ENCODE peak calls at places on chromosomes 6 and 20, in nine cellular contexts. B, S, M, R, K, D, T, I and Z are unnamed samples.

GRCh38 chr20:2528671-2529070 is 7.7 kb upstream of the TMC2 start:
- DNase-seq in B (no peak), M (no peak), T (no peak), I (no peak), D (no peak), K (no peak), R (no peak), S (no peak), Z (no peak)

GRCh38 chr6:16338577-16339262 is 100.3 kb downstream of the GMPR start:
- DNase-seq in K (no peak), M (peak; percentile 9), I (no peak), D (peak; percentile 80), T (peak; percentile 100), S (peak; percentile 98), R (peak; percentile 100), B (no peak), Z (peak; percentile 18)

GRCh38 chr6:119234457-119234856 is 115.1 kb downstream of the MAN1A1 start:
- DNase-seq in R (no peak), T (no peak), D (no peak), M (no peak), S (no peak), B (no peak), I (no peak), K (no peak), Z (no peak)

GRCh38 chr6:144816936-144817335 is 531.8 kb downstream of the UTRN start:
- DNase-seq in B (no peak), M (no peak), I (no peak), T (no peak), S (no peak), R (no peak), K (no peak), D (no peak), Z (no peak)

GRCh38 chr6:6915813-6916547 is 191.8 kb upstream of the RREB1 start:
- DNase-seq in T (peak; percentile 22), S (peak; percentile 8), R (peak; percentile 46), D (peak; percentile 91), K (no peak), M (no peak), I (no peak), B (no peak), Z (peak; percentile 25)

GRCh38 chr6:1856381-1856780 is 246.7 kb downstream of the FOXC1 start:
- DNase-seq in S (peak; percentile 21), D (peak; percentile 42), I (no peak), T (peak; percentile 75), M (no peak), R (peak; percentile 39), B (peak; percentile 31), K (no peak), Z (no peak)

GRCh38 chr6:146444195-146444594 is 99.4 kb upstream of the RAB32 start:
- DNase-seq in K (no peak), B (no peak), I (no peak), T (no peak), M (no peak), S (no peak), D (no peak), R (no peak), Z (no peak)

GRCh38 chr6:4774715-4775590 is 1.3 kb upstream of the CDYL start:
- DNase-seq in R (peak; percentile 14), D (no peak), S (peak; percentile 22), T (no peak), K (no peak), B (no peak), M (no peak), I (peak; percentile 24), Z (no peak)

GRCh38 chr20:43959079-43959919 is 44.6 kb downstream of the TOX2 start:
- DNase-seq in S (peak; percentile 52), D (peak; percentile 59), M (no peak), B (peak; percentile 20), K (no peak), R (peak; percentile 53), T (no peak), I (no peak), Z (peak; percentile 46)

GRCh38 chr6:37809144-37809543 is 10.4 kb upstream of the ZFAND3 start:
- DNase-seq in D (peak; percentile 82), R (peak; percentile 38), I (no peak), K (no peak), S (no peak), T (peak; percentile 44), B (no peak), M (no peak), Z (no peak)

GRCh38 chr6:37802810-37803209 is 16.7 kb upstream of the ZFAND3 start:
- DNase-seq in K (no peak), M (no peak), D (no peak), T (no peak), R (no peak), I (no peak), S (no peak), B (no peak), Z (no peak)

GRCh38 chr6:37804676-37805075 is 14.9 kb upstream of the ZFAND3 start:
- DNase-seq in I (no peak), M (no peak), B (no peak), D (no peak), R (no peak), S (no peak), K (no peak), T (no peak), Z (no peak)

GRCh38 chr6:37806213-37806612 is 13.3 kb upstream of the ZFAND3 start:
- DNase-seq in K (no peak), S (no peak), B (no peak), R (no peak), I (no peak), D (no peak), T (no peak), M (no peak), Z (no peak)

DNA sequence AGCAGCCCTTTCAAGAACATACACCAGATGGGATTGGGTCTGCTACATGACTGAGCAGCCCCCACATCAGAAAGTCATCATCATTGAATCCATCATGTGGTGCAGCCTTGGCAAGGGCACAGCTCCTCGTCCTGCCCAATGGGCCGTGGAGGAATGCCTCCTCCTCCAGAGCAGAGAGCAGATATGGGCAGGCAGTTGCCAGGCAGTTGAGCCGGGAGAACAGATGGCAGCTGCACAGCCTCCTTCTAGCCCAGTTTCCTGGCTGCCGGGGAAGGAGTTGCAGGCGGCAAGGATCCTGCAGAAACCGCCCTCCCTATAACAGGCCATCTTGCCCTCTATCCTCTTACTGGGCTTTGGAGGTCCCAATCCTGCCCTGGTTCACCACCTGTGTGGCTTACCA is 11.9 kb upstream of the ZFAND3 start:
- DNase-seq in M (no peak), R (no peak), I (no peak), D (no peak), T (no peak), B (no peak), K (no peak), S (no peak), Z (no peak)
- TF ChIP-seq CTCF in M (peak; percentile 43), R (no peak), I (no peak), D (no peak), T (no peak), B (no peak), K (no peak), S (no peak), Z (no peak)

GRCh38 chr20:48928832-48929725 is 7.6 kb downstream of the ARFGEF2 start:
- DNase-seq in K (no peak), S (peak; percentile 91), M (no peak), R (peak; percentile 78), I (no peak), T (peak; percentile 69), B (no peak), D (peak; percentile 73), Z (no peak)
- H3K4me1 ChIP-seq in K (peaks cover 81% of the 10 kb centered on the region), S (peaks cover 51% of the 10 kb centered on the region), M (peaks cover 65% of the 10 kb centered on the region), R (no peaks in the 10 kb centered on the region), I (peaks cover 4% of the 10 kb centered on the region), T (peaks cover 24% of the 10 kb centered on the region), B (peaks cover 26% of the 10 kb centered on the region), D (peaks cover 88% of the 10 kb centered on the region), Z (peaks cover 17% of the 10 kb centered on the region)

GRCh38 chr6:87700729-87701675 is 1.0 kb downstream of the AKIRIN2 start:
- DNase-seq in D (peak; percentile 77), I (no peak), S (peak; percentile 72), M (no peak), B (peak; percentile 66), K (no peak), R (peak; percentile 76), T (peak; percentile 62), Z (peak; percentile 26)
- TF ChIP-seq CTCF in D (no peak), I (no peak), S (no peak), M (no peak), B (peak; percentile 30), K (no peak), R (no peak), T (peak; percentile 12), Z (no peak)

DNA sequence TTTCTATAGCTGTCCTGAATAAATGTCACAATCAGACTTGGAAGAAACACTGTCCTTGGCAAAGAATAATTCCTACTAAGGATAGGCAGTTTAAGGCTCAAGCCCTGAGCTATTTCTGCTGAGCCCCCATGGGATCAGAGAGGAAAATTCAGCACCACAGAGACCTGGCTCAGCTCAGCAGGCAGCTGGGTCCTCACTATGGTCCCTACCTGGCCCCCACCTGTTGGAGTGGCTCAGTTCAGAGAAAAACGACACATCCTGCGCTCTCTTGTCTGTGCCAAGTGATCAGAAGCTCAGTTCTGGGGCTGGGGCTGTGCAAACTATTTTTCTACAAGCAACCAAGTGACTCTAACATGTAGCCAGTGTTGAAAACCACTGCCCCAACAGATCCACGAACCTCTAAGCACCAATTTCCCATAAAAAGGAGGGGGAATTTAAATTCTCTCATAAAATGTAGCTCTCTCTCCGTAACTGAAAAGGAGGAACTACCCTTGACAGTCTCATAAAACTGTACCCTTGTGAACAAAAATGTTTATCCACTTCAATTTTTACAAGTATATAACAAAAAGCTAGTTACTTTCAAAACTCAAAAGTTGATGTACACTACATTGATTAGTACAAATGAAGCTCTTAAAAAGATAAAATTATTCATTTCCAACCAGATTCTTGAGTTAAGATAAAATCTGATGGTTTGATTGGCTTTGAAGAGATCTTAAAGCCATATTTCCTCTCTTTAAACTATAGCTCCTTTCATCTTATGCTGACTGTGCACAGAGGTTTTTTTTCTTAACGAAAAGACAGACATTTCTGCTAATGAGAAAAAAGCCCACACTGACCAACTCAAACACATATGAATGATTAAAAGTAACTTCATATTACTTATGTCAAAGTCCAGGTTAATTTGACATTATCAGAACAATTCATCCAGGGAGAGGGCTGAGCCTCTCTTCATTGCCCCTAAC is 52.0 kb downstream of the KIF13A start:
- DNase-seq in I (no peak), R (no peak), M (no peak), T (no peak), S (no peak), B (no peak), D (no peak), K (no peak), Z (no peak)
- H3K4me1 ChIP-seq in I (no peaks in the 10 kb centered on the region), R (peaks cover 16% of the 10 kb centered on the region), M (peaks cover 57% of the 10 kb centered on the region), T (peaks cover 9% of the 10 kb centered on the region), S (peaks cover 28% of the 10 kb centered on the region), B (no peaks in the 10 kb centered on the region), D (peaks cover 50% of the 10 kb centered on the region), K (peaks cover 67% of the 10 kb centered on the region), Z (peaks cover 27% of the 10 kb centered on the region)

GRCh38 chr6:167583412-167583811 is 243.3 kb upstream of the AFDN start:
- DNase-seq in M (no peak), T (no peak), B (no peak), R (no peak), K (no peak), S (no peak), I (no peak), D (no peak), Z (no peak)
- TF ChIP-seq CTCF in M (no peak), T (no peak), B (no peak), R (no peak), K (no peak), S (no peak), I (no peak), D (no peak), Z (no peak)